ENCODE peak calls at places on chromosomes 1 and 21, in six cellular contexts. U, S, B, Q, E and F are unnamed samples.

GRCh38 chr1:44662683-44663030 is 11.6 kb downstream of the TMEM53 start:
- DNase-seq in U (no peak), E (no peak), Q (no peak), B (no peak), S (no peak), F (no peak)

GRCh38 chr1:51667556-51667955 is 50.7 kb downstream of the OSBPL9 start:
- DNase-seq in E (no peak), U (no peak), B (no peak), Q (no peak), S (no peak), F (no peak)

GRCh38 chr1:2130871-2131289 is 63.7 kb downstream of the FAAP20 start:
- DNase-seq in Q (no peak), B (no peak), S (no peak), U (no peak), E (no peak), F (no peak)

GRCh38 chr1:87279201-87279860 is 49.3 kb upstream of the LMO4 start:
- DNase-seq in B (no peak), U (no peak), E (no peak), S (no peak), Q (no peak), F (no peak)

GRCh38 chr21:33670076-33670475 is 27.8 kb downstream of the ITSN1 start:
- DNase-seq in S (no peak), Q (no peak), E (no peak), B (no peak), U (no peak), F (no peak)

GRCh38 chr1:169568497-169568896 is 17.8 kb downstream of the F5 start:
- DNase-seq in B (no peak), S (no peak), E (no peak), Q (no peak), U (no peak), F (no peak)

GRCh38 chr1:170562644-170563338 is 30.8 kb downstream of the GORAB start:
- DNase-seq in E (no peak), B (no peak), Q (peak), S (peak), U (no peak), F (peak)

GRCh38 chr1:201191723-201192477 is 1.3 kb downstream of the IGFN1 start:
- DNase-seq in E (no peak), Q (peak), S (peak), U (no peak), B (no peak), F (peak)

GRCh38 chr1:230292739-230293720 is 133.1 kb downstream of the PGBD5 start:
- DNase-seq in E (no peak), U (no peak), B (no peak), S (no peak), Q (no peak), F (no peak)

GRCh38 chr1:36397378-36398230 is at the start of gene LSM10:
- DNase-seq in E (peak), S (peak), B (peak), U (peak), Q (peak), F (peak)

GRCh38 chr1:207049974-207050391 is 1.0 kb downstream of the YOD1 start:
- DNase-seq in E (peak), Q (peak), B (no peak), U (no peak), S (peak), F (peak)

GRCh38 chr1:47659141-47659540 is 221.3 kb downstream of the FOXD2 start:
- DNase-seq in B (no peak), U (peak), S (no peak), E (no peak), Q (no peak), F (no peak)

GRCh38 chr1:201127755-201128455 is 921 bp upstream of the ASCL5 start:
- DNase-seq in U (no peak), Q (no peak), S (no peak), B (no peak), E (no peak), F (no peak)

GRCh38 chr21:31566611-31567010 is 92.9 kb upstream of the SOD1 start:
- DNase-seq in Q (no peak), B (no peak), S (no peak), E (no peak), U (no peak), F (no peak)

GRCh38 chr1:232271991-232272589 is 357.8 kb downstream of the SIPA1L2 start:
- DNase-seq in B (no peak), S (no peak), E (no peak), U (no peak), Q (no peak), F (no peak)

GRCh38 chr1:110524311-110525249 is 5.6 kb upstream of the KCNA10 start:
- DNase-seq in B (peak), S (peak), U (peak), Q (peak), E (peak), F (peak)

GRCh38 chr1:245263701-245264100 is 108.9 kb downstream of the KIF26B start:
- DNase-seq in S (no peak), U (no peak), E (no peak), B (no peak), Q (no peak), F (no peak)

GRCh38 chr1:201192478-201192804 is 1.8 kb downstream of the IGFN1 start:
- DNase-seq in U (no peak), Q (no peak), S (no peak), E (no peak), B (peak), F (peak)

GRCh38 chr1:15429701-15430149 is 8.5 kb upstream of the CTRC start:
- DNase-seq in S (no peak), U (no peak), B (no peak), E (no peak), Q (no peak), F (no peak)

GRCh38 chr1:205258313-205259176 is 30.8 kb downstream of the TMCC2 start:
- DNase-seq in Q (no peak), E (no peak), S (peak), B (peak), U (peak), F (peak)

GRCh38 chr1:37875833-37876232 is 16.4 kb upstream of the MTF1 start:
- DNase-seq in Q (no peak), U (no peak), S (peak), E (peak), B (no peak), F (peak)

GRCh38 chr1:41712687-41713086 is 206.0 kb downstream of the HIVEP3 start:
- DNase-seq in B (peak), E (no peak), S (peak), Q (no peak), U (peak), F (peak)

GRCh38 chr21:14271053-14271452 is 55.1 kb downstream of the RBM11 start:
- DNase-seq in Q (no peak), E (peak), U (no peak), S (no peak), B (no peak), F (no peak)

GRCh38 chr1:114441332-114441731 is 69.7 kb downstream of the TRIM33 start:
- DNase-seq in E (no peak), B (no peak), Q (no peak), S (no peak), U (no peak), F (no peak)

GRCh38 chr1:110580244-110580643 is 25.9 kb downstream of the KCNA2 start:
- DNase-seq in U (no peak), B (no peak), Q (no peak), S (no peak), E (no peak), F (no peak)

GRCh38 chr1:54774820-54775498 is 10.6 kb upstream of the PARS2 start:
- DNase-seq in E (peak), S (peak), U (no peak), Q (no peak), B (no peak), F (peak)

GRCh38 chr1:81654657-81655056 is 146.1 kb upstream of the ADGRL2 start:
- DNase-seq in B (no peak), E (no peak), Q (no peak), U (no peak), S (no peak), F (no peak)

GRCh38 chr1:187006896-187007295 is 178.1 kb downstream of the PLA2G4A start:
- DNase-seq in S (no peak), B (no peak), Q (no peak), E (no peak), U (no peak), F (no peak)

GRCh38 chr1:62209931-62210595 is 15.4 kb downstream of the L1TD1 start:
- DNase-seq in E (no peak), Q (no peak), U (no peak), S (no peak), B (no peak), F (no peak)

GRCh38 chr1:115706774-115707425 is 61.6 kb downstream of the CASQ2 start:
- DNase-seq in E (peak), U (no peak), Q (peak), B (no peak), S (peak), F (peak)

GRCh38 chr1:12376236-12377064 is 146.6 kb downstream of the VPS13D start:
- DNase-seq in B (peak), S (no peak), Q (no peak), E (no peak), U (peak), F (no peak)